ENCODE peak calls at places on chromosomes 12 and 14, in ten cellular contexts. U is ELF-1; V is GM06990; K is progenitor cell of endocrine pancreas; B is activated T-helper 1 cell treated with anti-CD3 and anti-CD28 coated beads, Interleukin-2, amount 50 U/mL, for 16 hours; H is GM10248; C is SHP77; F is A549; E is stimulated activated CD8-positive, alpha-beta memory T cell treated with anti-CD3 and anti-CD28 coated beads, Interleukin-7, amount 100 ng/mL, for 4 hours; I is amniotic stem cell. N is an unnamed sample.
A peak's percentile ranks its signal among the peaks of the same experiment; 100 is the strongest.

GRCh38 chr12:101594700-101595099 is at the start of gene MYBPC1:
- DNase-seq in E (no peak), F (no peak), V (no peak), H (no peak), U (peak; percentile 62), I (no peak), K (no peak), C (no peak), B (no peak), N (no peak)

GRCh38 chr14:90666571-90666970 is 149.7 kb downstream of the TTC7B start:
- DNase-seq in U (no peak), V (no peak), H (no peak), B (no peak), E (no peak), C (no peak), F (no peak), K (no peak), I (no peak), N (no peak)

GRCh38 chr12:108850854-108851573 is 6.4 kb downstream of the SSH1 start:
- DNase-seq in F (peak; percentile 89), C (no peak), I (no peak), U (no peak), B (no peak), E (no peak), V (peak; percentile 57), H (peak; percentile 81), K (no peak), N (peak; percentile 78)

GRCh38 chr14:89383171-89383845 is 33.7 kb downstream of the FOXN3 start:
- DNase-seq in I (no peak), F (no peak), C (no peak), U (no peak), K (no peak), H (no peak), V (no peak), E (no peak), B (no peak), N (no peak)

GRCh38 chr14:26917086-26917485 is 319.3 kb upstream of the NOVA1 start:
- DNase-seq in H (no peak), U (no peak), E (no peak), C (peak; percentile 1), K (no peak), F (peak; percentile 6), V (no peak), B (no peak), I (no peak), N (no peak)

GRCh38 chr12:2054091-2055018 is 1.6 kb downstream of the CACNA1C start:
- DNase-seq in I (no peak), C (no peak), E (peak; percentile 18), V (no peak), H (no peak), B (no peak), F (no peak), U (no peak), K (no peak), N (no peak)

GRCh38 chr12:42090899-42091298 is 53.8 kb downstream of the GXYLT1 start:
- DNase-seq in C (no peak), H (no peak), B (no peak), I (no peak), V (no peak), E (no peak), U (no peak), F (no peak), K (no peak), N (no peak)

GRCh38 chr14:58479975-58480374 is 52.5 kb downstream of the KIAA0586 start:
- DNase-seq in E (no peak), B (no peak), U (no peak), F (no peak), K (no peak), H (no peak), I (no peak), V (no peak), C (no peak), N (no peak)

GRCh38 chr12:47393403-47393790 is 312.4 kb downstream of the RPAP3 start:
- DNase-seq in V (no peak), C (no peak), K (no peak), B (no peak), E (no peak), U (no peak), I (no peak), F (peak; percentile 31), H (no peak), N (no peak)

GRCh38 chr12:95349291-95349690 is 124.7 kb upstream of the METAP2 start:
- DNase-seq in U (no peak), I (no peak), K (no peak), C (no peak), F (no peak), V (no peak), B (no peak), H (no peak), E (no peak), N (no peak)

GRCh38 chr14:100103261-100104005 is 38.2 kb downstream of the EVL start:
- DNase-seq in B (no peak), I (no peak), K (no peak), H (no peak), V (no peak), F (no peak), E (no peak), C (no peak), U (no peak), N (no peak)

GRCh38 chr14:46820291-46820690 is 168.7 kb upstream of the RPL10L start:
- DNase-seq in I (no peak), V (no peak), C (peak; percentile 40), U (peak; percentile 87), F (no peak), H (no peak), B (no peak), K (no peak), E (no peak), N (no peak)

GRCh38 chr12:112530941-112531340 is 112.2 kb downstream of the PTPN11 start:
- DNase-seq in H (no peak), E (no peak), F (no peak), B (no peak), I (no peak), C (no peak), V (no peak), U (no peak), K (no peak), N (no peak)

GRCh38 chr12:4786795-4787194 is 66.6 kb downstream of the GALNT8 start:
- DNase-seq in B (no peak), F (no peak), H (no peak), I (no peak), K (no peak), C (no peak), E (no peak), U (no peak), V (no peak), N (no peak)

GRCh38 chr12:119068129-119068856 is 87.0 kb downstream of the SRRM4 start:
- DNase-seq in E (no peak), C (peak; percentile 49), V (no peak), F (no peak), B (no peak), U (no peak), H (no peak), K (no peak), I (no peak), N (no peak)

GRCh38 chr12:47616440-47616839 is 89.4 kb downstream of the RPAP3 start:
- DNase-seq in F (no peak), B (no peak), C (no peak), K (no peak), I (no peak), U (no peak), H (no peak), V (no peak), E (no peak), N (no peak)

GRCh38 chr12:96368233-96368632 is 32.0 kb downstream of the CDK17 start:
- DNase-seq in B (no peak), I (no peak), H (no peak), F (no peak), V (no peak), E (no peak), U (no peak), K (no peak), C (peak; percentile 52), N (no peak)

GRCh38 chr12:127178463-127178862 is 1088.5 kb upstream of the TMEM132C start:
- DNase-seq in V (no peak), U (no peak), I (no peak), B (no peak), K (no peak), F (no peak), H (no peak), C (no peak), E (no peak), N (no peak)

GRCh38 chr14:55938249-55938791 is 179.9 kb upstream of the PELI2 start:
- DNase-seq in F (no peak), E (no peak), V (no peak), B (no peak), K (no peak), U (no peak), I (no peak), H (no peak), C (peak; percentile 51), N (no peak)

GRCh38 chr14:101954501-101954900 is 9.9 kb upstream of the DYNC1H1 start:
- DNase-seq in E (no peak), B (no peak), H (no peak), U (no peak), V (no peak), F (no peak), C (no peak), I (no peak), K (no peak), N (no peak)

GRCh38 chr14:62103497-62103896 is 341.3 kb downstream of the SNAPC1 start:
- DNase-seq in V (no peak), U (no peak), H (no peak), E (no peak), K (no peak), I (no peak), F (no peak), B (no peak), C (no peak), N (no peak)

GRCh38 chr12:6383572-6384498 is at the start of gene LTBR:
- DNase-seq in E (no peak), U (peak; percentile 87), V (no peak), H (peak; percentile 36), K (peak; percentile 60), F (peak; percentile 91), B (no peak), C (no peak), I (peak; percentile 89), N (peak; percentile 59)

GRCh38 chr14:25411933-25412757 is 362.2 kb upstream of the STXBP6 start:
- DNase-seq in C (peak; percentile 75), V (no peak), K (no peak), H (no peak), I (no peak), F (peak; percentile 5), U (peak; percentile 24), B (no peak), E (no peak), N (no peak)

GRCh38 chr14:99752486-99753121 is 40.6 kb upstream of the EML1 start:
- DNase-seq in E (no peak), C (no peak), F (peak; percentile 47), U (peak; percentile 39), B (no peak), K (no peak), I (peak; percentile 74), V (no peak), H (no peak), N (no peak)

GRCh38 chr12:57175428-57176138 is 28.2 kb upstream of the LRP1-AS start:
- DNase-seq in I (peak; percentile 35), C (peak; percentile 85), B (peak; percentile 21), H (peak; percentile 77), E (no peak), V (no peak), K (peak; percentile 55), U (peak; percentile 90), F (peak; percentile 88), N (no peak)

GRCh38 chr12:47078733-47079364 is 572 bp upstream of the PCED1B start:
- DNase-seq in F (peak; percentile 86), I (no peak), H (no peak), C (peak; percentile 57), E (peak; percentile 40), V (peak; percentile 3), K (no peak), U (no peak), B (no peak), N (peak; percentile 17)

GRCh38 chr12:63387736-63388135 is 236.7 kb upstream of the AVPR1A start:
- DNase-seq in H (no peak), I (no peak), E (no peak), B (no peak), U (no peak), K (no peak), F (peak; percentile 14), V (no peak), C (no peak), N (no peak)

GRCh38 chr12:1054103-1054838 is 63.2 kb downstream of the ERC1 start:
- DNase-seq in B (no peak), H (no peak), U (no peak), K (no peak), E (no peak), F (no peak), V (no peak), C (no peak), I (no peak), N (no peak)